ENCODE peak calls at places on chromosomes 13 and 19, in seven cellular contexts. P is WTC11, J is astrocyte of the spinal cord, A is body of pancreas, F is heart left ventricle, B is natural killer cell, N is mammary epithelial cell. G is an unnamed sample.

GRCh38 chr19:35027851-35028599 is 2.2 kb upstream of the SCN1B start:
- DNase-seq in F (no peak), J (peak), A (no peak), B (no peak), P (no peak), N (peak), G (peak)

GRCh38 chr13:35771898-35772297 is 295.4 kb upstream of the MAB21L1 start:
- DNase-seq in J (peak), F (no peak), N (peak), P (no peak), A (no peak), B (no peak), G (peak)

GRCh38 chr19:27671876-27672275 is 1541.1 kb downstream of the UQCRFS1 start:
- DNase-seq in A (no peak), F (no peak), B (no peak), P (no peak), J (no peak), N (no peak), G (no peak)

GRCh38 chr13:79901336-79901735 is 420.4 kb downstream of the NDFIP2 start:
- DNase-seq in J (no peak), B (no peak), N (peak), F (no peak), A (no peak), P (peak), G (peak)

GRCh38 chr13:79519252-79519651 is 38.3 kb downstream of the NDFIP2 start:
- DNase-seq in N (no peak), P (no peak), F (no peak), B (no peak), J (peak), A (no peak), G (peak)

GRCh38 chr13:61030445-61030844 is 385.2 kb downstream of the PCDH20 start:
- DNase-seq in N (no peak), F (no peak), P (no peak), A (no peak), B (no peak), J (no peak), G (no peak)

GRCh38 chr13:47119568-47120080 is 222.8 kb upstream of the HTR2A start:
- DNase-seq in F (no peak), A (no peak), B (no peak), P (no peak), N (no peak), J (no peak), G (peak)

GRCh38 chr19:28394705-28395104 is 818.2 kb downstream of the UQCRFS1 start:
- DNase-seq in B (no peak), F (no peak), N (no peak), J (no peak), A (no peak), P (no peak), G (no peak)

GRCh38 chr19:12985049-12985776 is 10.1 kb upstream of the NFIX start:
- DNase-seq in F (peak), N (peak), J (peak), A (peak), P (no peak), B (peak), G (peak)

GRCh38 chr13:109941221-109941620 is 154.8 kb upstream of the IRS2 start:
- DNase-seq in J (no peak), B (no peak), F (no peak), P (no peak), N (peak), A (no peak), G (no peak)

GRCh38 chr19:47188507-47189033 is 42.4 kb downstream of the BBC3 start:
- DNase-seq in J (no peak), A (no peak), P (no peak), F (no peak), N (no peak), B (no peak), G (no peak)

GRCh38 chr13:75195479-75196111 is 286.4 kb downstream of the TBC1D4 start:
- DNase-seq in J (peak), F (no peak), P (no peak), B (no peak), N (no peak), A (no peak), G (peak)

GRCh38 chr19:1170938-1171754 is 2.9 kb downstream of the SBNO2 start:
- DNase-seq in N (peak), J (no peak), A (peak), P (peak), B (no peak), F (no peak), G (no peak)

GRCh38 chr13:41568143-41568989 is 111.0 kb downstream of the RGCC start:
- DNase-seq in P (no peak), A (no peak), F (no peak), J (no peak), N (no peak), B (no peak), G (no peak)

GRCh38 chr13:44365008-44365407 is 8.6 kb upstream of the SERP2 start:
- DNase-seq in P (no peak), J (peak), N (peak), F (no peak), A (no peak), B (no peak), G (peak)

GRCh38 chr19:18290250-18291018 is 9.0 kb upstream of the JUND start:
- DNase-seq in P (no peak), F (no peak), N (no peak), A (no peak), B (peak), J (no peak), G (no peak)

DNA sequence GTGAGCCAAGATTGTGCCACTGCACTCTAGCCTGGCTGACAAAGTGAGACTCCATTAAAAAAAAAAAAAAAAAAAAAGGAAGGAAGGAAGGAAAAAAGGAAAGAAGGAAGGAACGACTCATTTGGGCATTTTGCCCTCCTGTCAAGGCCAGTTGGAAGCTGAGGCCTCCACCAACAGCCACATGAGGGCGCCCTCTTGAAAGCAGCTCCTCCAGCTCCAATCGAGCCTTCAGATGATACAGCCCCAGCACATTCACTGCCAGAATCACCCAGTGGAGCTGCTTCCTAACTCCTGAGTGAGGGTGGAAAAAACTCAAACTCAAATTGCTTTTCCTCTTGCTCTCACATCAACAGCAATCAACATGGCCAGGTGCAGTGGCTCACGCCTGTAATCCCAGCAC is 40.9 kb downstream of the GNG7 start:
- DNase-seq in P (peak), A (no peak), N (no peak), B (no peak), J (no peak), F (no peak), G (no peak)
- TF ChIP-seq CTCF in P (no peak), A (no peak), N (peak), B (no peak), J (no peak), F (no peak), G (peak)

GRCh38 chr13:112757759-112758086 is 67.9 kb downstream of the ATP11A start:
- DNase-seq in J (no peak), B (no peak), P (no peak), F (no peak), N (no peak), A (no peak), G (no peak)
- TF ChIP-seq CTCF in J (no peak), B (no peak), P (no peak), F (no peak), N (no peak), A (no peak), G (no peak)

DNA sequence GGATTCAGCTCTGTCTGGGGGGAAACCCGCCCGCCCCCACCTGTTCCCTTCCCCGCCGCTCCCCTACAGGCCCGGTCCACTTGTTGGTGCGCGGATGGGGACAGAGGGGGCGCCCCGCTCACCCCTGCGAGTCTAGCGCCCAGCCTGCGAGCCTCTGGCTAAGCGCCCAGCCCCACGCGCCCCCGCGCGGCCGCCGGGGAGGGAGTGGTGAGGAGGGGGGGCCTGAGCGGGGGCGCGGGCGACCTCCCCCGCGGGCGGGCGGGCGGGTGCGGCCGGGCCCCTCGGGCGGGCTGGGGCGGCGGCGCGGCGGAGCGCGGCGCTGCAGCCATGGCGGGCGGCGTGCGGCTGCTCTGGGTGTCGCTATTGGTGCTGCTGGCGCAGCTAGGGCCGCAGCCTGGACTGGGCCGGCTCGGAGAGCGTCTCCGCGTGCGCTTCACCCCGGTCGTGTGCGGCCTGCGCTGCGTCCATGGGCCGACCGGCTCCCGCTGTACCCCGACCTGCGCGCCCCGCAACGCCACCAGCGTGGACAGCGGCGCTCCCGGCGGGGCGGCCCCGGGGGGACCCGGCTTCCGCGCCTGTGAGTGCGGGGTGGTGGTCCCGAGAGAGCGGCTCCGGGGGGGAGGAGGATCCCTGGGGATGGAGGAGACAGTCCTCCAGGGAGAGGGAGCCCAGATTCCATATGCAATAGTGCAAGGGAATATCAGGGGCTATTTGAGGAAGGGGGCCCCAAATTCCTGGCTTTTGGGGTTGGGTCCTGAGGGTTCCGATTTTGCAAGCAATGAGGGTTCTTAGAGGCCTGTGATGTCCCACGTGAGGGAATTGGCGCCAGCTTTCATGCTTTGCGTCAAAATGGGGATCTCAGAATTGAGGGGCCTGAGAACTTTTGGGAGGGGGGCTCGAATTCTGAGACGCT is at the start of gene LTBP4:
- DNase-seq in B (no peak), F (peak), N (no peak), A (peak), P (no peak), J (no peak), G (peak)
- TF ChIP-seq CTCF in B (no peak), F (no peak), N (no peak), A (no peak), P (no peak), J (no peak), G (no peak)

GRCh38 chr13:50969691-50970090 is 60.1 kb downstream of the RNASEH2B start:
- DNase-seq in N (peak), J (peak), P (peak), A (no peak), B (no peak), F (no peak), G (peak)
- TF ChIP-seq CTCF in N (no peak), J (no peak), P (no peak), A (no peak), B (no peak), F (no peak), G (no peak)

GRCh38 chr13:48304132-48304876 is 753 bp downstream of the RB1 start:
- DNase-seq in B (peak), A (peak), P (peak), F (peak), N (peak), J (peak), G (peak)
- TF ChIP-seq CTCF in B (no peak), A (no peak), P (no peak), F (no peak), N (no peak), J (no peak), G (no peak)

GRCh38 chr19:10820173-10820572 is 15.8 kb downstream of the TMED1 start:
- DNase-seq in F (no peak), J (no peak), N (no peak), B (no peak), A (no peak), P (no peak), G (no peak)
- TF ChIP-seq CTCF in F (no peak), J (peak), N (no peak), B (no peak), A (peak), P (no peak), G (no peak)

GRCh38 chr19:33408116-33408515 is 34.6 kb downstream of the CEBPG start:
- DNase-seq in A (no peak), J (no peak), B (no peak), F (no peak), N (no peak), P (no peak), G (no peak)

GRCh38 chr19:33406521-33407139 is 33.1 kb downstream of the CEBPG start:
- DNase-seq in N (peak), B (peak), J (peak), P (peak), A (peak), F (peak), G (peak)

GRCh38 chr19:33407716-33408115 is 34.2 kb downstream of the CEBPG start:
- DNase-seq in F (peak), N (no peak), A (no peak), P (no peak), J (no peak), B (no peak), G (no peak)

GRCh38 chr19:33405491-33406461 is 32.3 kb downstream of the CEBPG start:
- DNase-seq in B (no peak), J (no peak), A (no peak), F (peak), P (no peak), N (no peak), G (no peak)

GRCh38 chr19:33407140-33407551 is 33.6 kb downstream of the CEBPG start:
- DNase-seq in F (peak), P (peak), A (no peak), N (no peak), J (no peak), B (no peak), G (no peak)
- TF ChIP-seq CTCF in F (no peak), P (no peak), A (no peak), N (no peak), J (no peak), B (peak), G (no peak)

DNA sequence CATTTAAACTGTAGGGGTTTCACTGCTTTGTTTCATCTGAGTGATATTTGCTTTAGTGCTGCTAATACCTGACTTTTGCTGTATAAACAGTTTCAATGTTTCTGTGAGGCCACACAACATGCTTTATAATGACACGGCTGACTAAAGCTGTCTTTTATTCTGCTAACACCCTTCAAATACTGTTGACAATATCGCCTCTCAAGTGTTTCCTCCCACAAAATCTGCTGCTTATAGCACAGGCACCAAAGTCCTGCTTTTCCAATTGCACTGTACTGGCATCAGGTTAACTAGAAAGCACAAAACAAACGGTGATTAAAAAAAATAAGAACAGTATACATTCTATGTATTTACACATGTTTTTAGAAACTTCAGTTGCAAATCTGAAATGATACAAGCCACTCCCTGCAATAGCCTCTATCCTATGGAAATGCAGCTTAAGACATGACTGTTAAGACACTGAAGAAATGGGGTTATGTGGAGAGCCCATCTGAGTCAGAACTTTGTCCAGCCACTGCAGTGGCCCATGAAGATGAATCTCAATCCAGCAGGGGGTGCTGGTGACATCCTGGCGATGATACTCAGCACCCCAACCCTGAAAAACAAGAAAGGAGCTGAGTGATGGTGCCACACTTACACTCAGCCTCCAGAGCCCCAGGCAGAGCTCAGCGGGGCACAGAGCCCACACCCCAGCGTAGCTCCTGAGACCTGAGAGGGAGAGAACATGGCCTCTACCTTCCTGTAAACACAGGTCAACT is 29.4 kb downstream of the RFXAP start:
- DNase-seq in F (no peak), N (no peak), P (peak), J (no peak), B (no peak), A (no peak), G (no peak)
- TF ChIP-seq CTCF in F (no peak), N (no peak), P (no peak), J (peak), B (no peak), A (no peak), G (no peak)

GRCh38 chr13:20090349-20090748 is 70.5 kb downstream of the GJA3 start:
- DNase-seq in F (no peak), A (no peak), J (no peak), P (no peak), B (no peak), N (no peak), G (peak)
- TF ChIP-seq CTCF in F (no peak), A (peak), J (no peak), P (no peak), B (peak), N (no peak), G (no peak)